ENCODE peak calls at places on chromosomes 11 and 22, in ten cellular contexts. M is NCI-H748 treated with DMSO at 0.1 percent for 48 hours; O is choroid plexus epithelial cell; W is stimulated activated CD8-positive, alpha-beta memory T cell treated with anti-CD3 and anti-CD28 coated beads, Interleukin-2, amount 100 ng/mL, for 48 hours; N is activated CD8-positive, alpha-beta T cell treated with anti-CD3 and anti-CD28 coated beads for 36 hours; T is GM13977; C is SW 1271; U is dorsolateral prefrontal cortex; Z is NCI-H1436; B is T-cell. F is an unnamed sample.
A peak's percentile ranks its signal among the peaks of the same experiment; 100 is the strongest.

GRCh38 chr11:68665471-68665870 is 18.9 kb upstream of the GAL start:
- DNase-seq in M (no peak), O (no peak), W (no peak), N (no peak), T (no peak), C (no peak), U (no peak), Z (no peak), B (no peak), F (no peak)

GRCh38 chr11:128294685-128295079 is 292.7 kb downstream of the ETS1 start:
- DNase-seq in M (no peak), O (peak; percentile 48), W (no peak), N (no peak), T (no peak), C (no peak), U (no peak), Z (no peak), B (no peak), F (no peak)

GRCh38 chr22:43142881-43143562 is at the start of gene MCAT:
- DNase-seq in M (peak; percentile 48), O (peak; percentile 77), W (peak; percentile 81), N (peak; percentile 77), T (peak; percentile 94), C (peak; percentile 51), U (peak; percentile 79), Z (peak; percentile 72), B (peak; percentile 65), F (peak; percentile 27)

GRCh38 chr11:46727952-46728658 is 9.1 kb downstream of the F2 start:
- DNase-seq in M (no peak), O (no peak), W (no peak), N (no peak), T (no peak), C (no peak), U (no peak), Z (no peak), B (no peak), F (no peak)

GRCh38 chr22:31442768-31443489 is 43.5 kb downstream of the DRG1 start:
- DNase-seq in M (no peak), O (no peak), W (no peak), N (no peak), T (no peak), C (no peak), U (no peak), Z (no peak), B (no peak), F (no peak)

GRCh38 chr11:2540521-2541320 is 95.9 kb downstream of the KCNQ1 start:
- DNase-seq in M (no peak), O (no peak), W (no peak), N (no peak), T (no peak), C (no peak), U (no peak), Z (no peak), B (no peak), F (no peak)

GRCh38 chr11:44188643-44189042 is 93.2 kb downstream of the EXT2 start:
- DNase-seq in M (no peak), O (no peak), W (no peak), N (no peak), T (no peak), C (no peak), U (no peak), Z (no peak), B (no peak), F (no peak)

GRCh38 chr22:50192825-50193204 is 7.1 kb downstream of the TRABD start:
- DNase-seq in M (no peak), O (no peak), W (no peak), N (peak; percentile 62), T (no peak), C (no peak), U (no peak), Z (no peak), B (peak; percentile 61), F (no peak)

GRCh38 chr11:28713850-28714249 is 605.7 kb downstream of the METTL15 start:
- DNase-seq in M (peak; percentile 84), O (no peak), W (no peak), N (no peak), T (no peak), C (no peak), U (no peak), Z (no peak), B (no peak), F (no peak)

GRCh38 chr11:111305403-111305802 is 7.1 kb downstream of the POU2AF3 start:
- DNase-seq in M (no peak), O (no peak), W (no peak), N (no peak), T (no peak), C (no peak), U (no peak), Z (no peak), B (no peak), F (no peak)

GRCh38 chr11:2590131-2590950 is 109.5 kb downstream of the KCNQ1OT1 start:
- DNase-seq in M (no peak), O (no peak), W (no peak), N (no peak), T (peak; percentile 13), C (no peak), U (peak; percentile 8), Z (no peak), B (no peak), F (no peak)

GRCh38 chr11:43497144-43497543 is 138.4 kb downstream of the TTC17 start:
- DNase-seq in M (no peak), O (no peak), W (no peak), N (no peak), T (no peak), C (no peak), U (no peak), Z (no peak), B (no peak), F (no peak)

GRCh38 chr11:70378506-70379134 is 19.7 kb upstream of the CTTN start:
- DNase-seq in M (no peak), O (no peak), W (no peak), N (no peak), T (no peak), C (no peak), U (no peak), Z (no peak), B (no peak), F (no peak)

GRCh38 chr22:46090051-46090591 is 60.2 kb upstream of the PPARA start:
- DNase-seq in M (no peak), O (no peak), W (no peak), N (no peak), T (no peak), C (no peak), U (no peak), Z (peak; percentile 48), B (no peak), F (no peak)

GRCh38 chr11:44568706-44569473 is 3.4 kb downstream of the CD82 start:
- DNase-seq in M (no peak), O (peak; percentile 97), W (peak; percentile 82), N (peak; percentile 97), T (peak; percentile 74), C (peak; percentile 82), U (peak; percentile 59), Z (no peak), B (peak; percentile 69), F (no peak)

GRCh38 chr11:133679896-133680295 is 147.6 kb upstream of the OPCML start:
- DNase-seq in M (no peak), O (no peak), W (no peak), N (no peak), T (no peak), C (no peak), U (no peak), Z (no peak), B (no peak), F (no peak)

GRCh38 chr11:47510231-47510630 is 42.7 kb downstream of the CELF1 start:
- DNase-seq in M (no peak), O (no peak), W (no peak), N (peak; percentile 12), T (no peak), C (peak; percentile 18), U (no peak), Z (no peak), B (no peak), F (no peak)

GRCh38 chr22:48890693-48891554 is 936.7 kb downstream of the BRD1 start:
- DNase-seq in M (no peak), O (no peak), W (no peak), N (no peak), T (no peak), C (no peak), U (no peak), Z (no peak), B (no peak), F (no peak)

GRCh38 chr11:92948116-92948515 is 21.3 kb upstream of the MTNR1B start:
- DNase-seq in M (no peak), O (no peak), W (no peak), N (no peak), T (no peak), C (no peak), U (no peak), Z (no peak), B (no peak), F (no peak)

GRCh38 chr11:97432926-97433325 is 1043.1 kb downstream of the JRKL start:
- DNase-seq in M (no peak), O (no peak), W (no peak), N (no peak), T (no peak), C (no peak), U (no peak), Z (no peak), B (no peak), F (no peak)

GRCh38 chr22:44024288-44024908 is at the start of gene PARVB:
- DNase-seq in M (no peak), O (no peak), W (no peak), N (peak; percentile 33), T (peak; percentile 55), C (no peak), U (no peak), Z (no peak), B (no peak), F (no peak)